ENCODE peak calls at places on chromosome 22, in eight cellular contexts. L is AG04450, M is heart left ventricle, D is right atrium auricular region, O is stomach, J is dorsolateral prefrontal cortex, A is natural killer cell, W is epithelial cell of esophagus. H is an unnamed sample.
A peak's percentile ranks its signal among the peaks of the same experiment; 100 is the strongest.

GRCh38 chr22:29359469-29359868 is 28.9 kb downstream of the AP1B1 start:
- DNase-seq in L (no peak), M (peak; percentile 55), D (peak; percentile 67), O (peak; percentile 70), J (peak; percentile 79), A (no peak), W (peak; percentile 45), H (no peak)

GRCh38 chr22:37169412-37169811 is 18.6 kb downstream of the C1QTNF6 start:
- DNase-seq in L (no peak), M (no peak), D (no peak), O (no peak), J (no peak), A (peak; percentile 11), W (no peak), H (no peak)

GRCh38 chr22:44243761-44244160 is 63.0 kb downstream of the PARVG start:
- DNase-seq in L (no peak), M (no peak), D (peak; percentile 28), O (peak; percentile 20), J (no peak), A (no peak), W (no peak), H (no peak)

GRCh38 chr22:37897805-37898204 is 8.3 kb upstream of the MICALL1 start:
- DNase-seq in L (no peak), M (no peak), D (no peak), O (no peak), J (no peak), A (no peak), W (peak; percentile 72), H (no peak)

GRCh38 chr22:44975444-44976262 is 34.2 kb downstream of the PHF21B start:
- DNase-seq in L (peak; percentile 51), M (peak; percentile 76), D (no peak), O (peak; percentile 76), J (peak; percentile 9), A (peak; percentile 30), W (peak; percentile 81), H (peak; percentile 92)

GRCh38 chr22:46162771-46163170 is 12.4 kb downstream of the PPARA start:
- DNase-seq in L (no peak), M (no peak), D (no peak), O (peak; percentile 68), J (no peak), A (no peak), W (no peak), H (no peak)

GRCh38 chr22:42562282-42562681 is 8.5 kb downstream of the SERHL2 start:
- DNase-seq in L (no peak), M (no peak), D (no peak), O (no peak), J (no peak), A (no peak), W (no peak), H (no peak)

GRCh38 chr22:40803292-40803691 is 15.9 kb downstream of the SLC25A17 start:
- DNase-seq in L (no peak), M (no peak), D (no peak), O (no peak), J (no peak), A (no peak), W (no peak), H (no peak)

GRCh38 chr22:48563118-48563965 is 1264.3 kb downstream of the BRD1 start:
- DNase-seq in L (no peak), M (no peak), D (no peak), O (no peak), J (no peak), A (no peak), W (no peak), H (no peak)

GRCh38 chr22:30694171-30694637 is 470 bp upstream of the OSBP2 start:
- DNase-seq in L (peak; percentile 2), M (peak; percentile 33), D (no peak), O (peak; percentile 76), J (peak; percentile 66), A (peak; percentile 21), W (peak; percentile 43), H (peak; percentile 57)

GRCh38 chr22:41908409-41909289 is 6.2 kb downstream of the SHISA8 start:
- DNase-seq in L (no peak), M (no peak), D (no peak), O (no peak), J (peak; percentile 70), A (no peak), W (no peak), H (no peak)

GRCh38 chr22:43263645-43264514 is 76.9 kb upstream of the TTLL12 start:
- DNase-seq in L (peak; percentile 15), M (peak; percentile 51), D (peak; percentile 61), O (peak; percentile 74), J (no peak), A (peak; percentile 86), W (peak; percentile 76), H (no peak)

GRCh38 chr22:22940961-22941605 is 53.5 kb downstream of the IGLL5 start:
- DNase-seq in L (no peak), M (no peak), D (no peak), O (peak; percentile 17), J (no peak), A (peak; percentile 10), W (no peak), H (no peak)

GRCh38 chr22:30371981-30372380 is 15.2 kb downstream of the CCDC157 start:
- DNase-seq in L (no peak), M (no peak), D (no peak), O (no peak), J (no peak), A (no peak), W (no peak), H (no peak)

GRCh38 chr22:24030186-24030702 is 19.1 kb downstream of the CABIN1 start:
- DNase-seq in L (no peak), M (no peak), D (no peak), O (no peak), J (no peak), A (no peak), W (no peak), H (no peak)
- TF ChIP-seq CTCF in L (no peak), M (no peak), D (no peak), O (no peak), J (no peak), A (no peak), W (no peak), H (no peak)

DNA sequence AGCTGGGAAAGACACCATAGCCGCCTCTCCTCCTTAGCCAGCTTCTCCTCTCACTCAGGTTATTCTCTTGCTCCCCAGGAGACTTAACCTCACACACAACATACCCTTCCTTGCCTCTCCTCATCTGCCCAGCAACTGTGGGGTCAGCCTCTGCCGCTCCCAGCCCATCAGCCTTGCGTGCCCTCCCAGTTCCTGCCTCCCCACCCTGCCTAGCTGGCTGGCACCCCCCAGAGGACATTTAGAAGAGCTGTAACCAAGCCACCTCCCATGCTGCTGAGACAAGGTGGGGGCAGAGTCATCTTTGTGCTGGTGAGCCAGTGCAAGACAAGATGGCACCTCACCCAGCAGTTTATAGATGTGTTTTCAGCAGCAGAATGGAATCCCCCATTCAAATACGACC is 38.2 kb downstream of the TOM1 start:
- DNase-seq in L (no peak), M (no peak), D (no peak), O (no peak), J (no peak), A (no peak), W (no peak), H (no peak)
- TF ChIP-seq CTCF in L (no peak), M (no peak), D (no peak), O (no peak), J (no peak), A (no peak), W (no peak), H (no peak)

GRCh38 chr22:50542416-50542927 is 3.2 kb upstream of the KLHDC7B start:
- DNase-seq in L (no peak), M (no peak), D (no peak), O (no peak), J (no peak), A (no peak), W (peak; percentile 85), H (no peak)
- TF ChIP-seq CTCF in L (no peak), M (no peak), D (no peak), O (no peak), J (no peak), A (no peak), W (peak; percentile 38), H (no peak)

DNA sequence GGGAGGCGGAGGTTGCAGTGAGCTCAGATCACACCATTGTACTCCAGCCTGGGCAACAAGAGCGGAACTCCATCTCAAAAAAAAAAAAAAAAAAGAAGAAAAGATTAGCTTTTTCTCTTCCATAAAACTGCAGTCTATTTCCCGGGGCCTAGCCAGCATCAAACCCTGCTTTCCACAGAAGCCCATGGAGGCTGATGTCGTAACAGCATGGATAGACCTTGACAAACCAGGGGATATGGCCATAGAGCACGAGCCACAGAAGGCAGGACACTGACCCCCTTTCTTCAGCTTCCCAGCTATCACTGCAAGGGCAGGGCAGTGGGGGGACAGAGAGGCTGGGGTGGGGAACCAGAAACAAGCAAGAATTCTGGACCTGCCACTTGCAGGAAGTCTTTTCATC is 21.5 kb downstream of the HPS4 start:
- DNase-seq in L (no peak), M (no peak), D (no peak), O (no peak), J (no peak), A (no peak), W (no peak), H (no peak)
- TF ChIP-seq CTCF in L (no peak), M (no peak), D (no peak), O (no peak), J (no peak), A (no peak), W (no peak), H (no peak)

DNA sequence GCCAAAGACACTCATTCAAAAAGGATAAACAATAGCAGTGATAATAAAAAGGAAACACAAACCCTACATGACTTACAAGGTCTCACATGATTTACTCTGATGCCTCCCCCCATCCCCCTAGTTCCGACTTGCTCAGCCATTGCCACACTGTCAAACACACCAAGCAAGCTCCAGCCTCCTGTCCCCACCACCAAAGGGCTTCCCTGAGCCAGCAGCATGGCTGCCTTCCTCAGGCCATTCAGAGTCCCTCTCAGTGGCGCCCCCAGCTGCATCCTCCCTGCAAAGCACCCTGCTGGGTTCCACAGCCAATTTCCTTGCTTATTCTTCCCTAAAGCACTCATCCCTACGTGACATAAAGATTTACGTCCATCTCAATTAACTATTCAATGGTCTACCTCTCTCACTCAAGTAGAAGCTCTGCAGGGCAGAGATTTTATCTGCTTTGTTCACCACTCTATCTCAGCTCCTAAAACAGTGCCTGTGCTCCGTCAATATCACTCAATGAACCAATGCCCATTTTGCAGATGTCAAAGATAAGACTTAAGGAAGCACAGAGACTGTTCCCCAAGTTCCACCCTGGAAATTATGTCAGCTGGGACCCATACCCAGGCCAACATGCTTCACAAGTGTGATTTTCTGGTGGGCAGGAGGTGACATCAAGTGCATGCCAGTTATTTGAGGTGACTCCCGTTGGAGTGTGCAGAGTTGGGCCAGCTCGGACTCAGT is 106.9 kb downstream of the SYN3 start:
- DNase-seq in L (no peak), M (no peak), D (no peak), O (no peak), J (no peak), A (no peak), W (no peak), H (no peak)
- TF ChIP-seq CTCF in L (no peak), M (no peak), D (no peak), O (no peak), J (no peak), A (no peak), W (no peak), H (no peak)

H was measured in progenitor cell of endocrine pancreas.